ENCODE peak calls at places on chromosome 14, in eight cellular contexts. F, K, L, W, R, Q, B and A are unnamed samples.

GRCh38 chr14:55599250-55599879 is 19.4 kb downstream of the KTN1 start:
- DNase-seq in L (no peak), K (no peak), B (no peak), F (no peak), Q (peak), R (no peak), W (no peak), A (no peak)

GRCh38 chr14:75711134-75711795 is 50.2 kb downstream of the TTLL5 start:
- DNase-seq in L (no peak), K (peak), Q (no peak), F (peak), R (no peak), W (no peak), B (peak), A (no peak)

GRCh38 chr14:105248368-105249174 is at the start of gene BTBD6:
- DNase-seq in K (peak), R (peak), B (peak), F (peak), Q (peak), L (peak), W (peak), A (peak)

GRCh38 chr14:93989939-93990338 is 7.2 kb upstream of the CCDC197 start:
- DNase-seq in L (no peak), Q (no peak), W (no peak), F (no peak), B (no peak), K (no peak), R (no peak), A (no peak)

GRCh38 chr14:68946423-68946822 is 32.7 kb downstream of the ACTN1 start:
- DNase-seq in F (no peak), Q (no peak), W (no peak), L (no peak), B (no peak), R (no peak), K (no peak), A (no peak)

GRCh38 chr14:66634876-66635275 is 126.9 kb downstream of the GPHN start:
- DNase-seq in Q (no peak), K (no peak), R (no peak), L (no peak), B (no peak), W (no peak), F (peak), A (no peak)

GRCh38 chr14:103846569-103847438 is 571 bp downstream of the PPP1R13B start:
- DNase-seq in W (no peak), B (peak), Q (no peak), F (no peak), L (no peak), K (no peak), R (peak), A (no peak)

GRCh38 chr14:64501326-64502171 is 2.1 kb downstream of the ZBTB25 start:
- DNase-seq in L (no peak), W (peak), K (peak), R (no peak), Q (peak), F (peak), B (peak), A (no peak)

GRCh38 chr14:72665259-72665658 is 228.6 kb downstream of the DPF3 start:
- DNase-seq in R (no peak), Q (no peak), B (no peak), W (no peak), K (peak), L (no peak), F (peak), A (peak)

GRCh38 chr14:77043177-77043983 is 14.9 kb upstream of the IRF2BPL start:
- DNase-seq in W (peak), F (peak), L (no peak), Q (no peak), K (peak), R (no peak), B (peak), A (no peak)

GRCh38 chr14:64708148-64709004 is 4.2 kb downstream of the PLEKHG3 start:
- DNase-seq in R (no peak), K (no peak), B (peak), W (no peak), Q (no peak), F (no peak), L (no peak), A (no peak)

GRCh38 chr14:91649930-91650329 is 82.0 kb downstream of the CATSPERB start:
- DNase-seq in K (peak), W (no peak), F (peak), L (no peak), B (peak), Q (no peak), R (peak), A (no peak)

GRCh38 chr14:72894623-72895378 is 900 bp upstream of the DPF3 start:
- DNase-seq in W (no peak), L (no peak), K (no peak), Q (no peak), B (peak), R (no peak), F (no peak), A (no peak)

GRCh38 chr14:74570696-74571095 is 41.3 kb downstream of the LTBP2 start:
- DNase-seq in Q (no peak), W (no peak), F (no peak), K (no peak), L (no peak), B (no peak), R (no peak), A (no peak)

GRCh38 chr14:92014014-92014413 is 25.8 kb downstream of the TRIP11 start:
- DNase-seq in R (no peak), L (no peak), K (no peak), Q (no peak), B (no peak), F (no peak), W (no peak), A (no peak)

GRCh38 chr14:92058006-92058917 is 18.4 kb upstream of the TRIP11 start:
- DNase-seq in R (no peak), Q (no peak), F (no peak), L (no peak), W (no peak), K (no peak), B (no peak), A (no peak)

GRCh38 chr14:105442834-105443233 is 23.2 kb downstream of the MTA1 start:
- DNase-seq in F (no peak), R (no peak), L (no peak), K (no peak), Q (no peak), W (no peak), B (no peak), A (no peak)

GRCh38 chr14:87503711-87504110 is 489.3 kb downstream of the GALC start:
- DNase-seq in L (no peak), Q (no peak), F (no peak), W (no peak), R (no peak), K (no peak), B (no peak), A (no peak)

GRCh38 chr14:104770851-104771272 is 17.9 kb downstream of the SIVA1 start:
- DNase-seq in K (no peak), B (no peak), R (no peak), F (no peak), W (no peak), Q (no peak), L (no peak), A (no peak)

GRCh38 chr14:41016213-41016612 is 590.5 kb upstream of the LRFN5 start:
- DNase-seq in B (no peak), R (no peak), L (no peak), Q (no peak), K (no peak), F (no peak), W (no peak), A (no peak)

GRCh38 chr14:20632448-20632830 is 9.1 kb downstream of the OR6S1 start:
- DNase-seq in B (no peak), K (no peak), Q (no peak), L (no peak), R (no peak), F (no peak), W (no peak), A (no peak)

GRCh38 chr14:44866770-44867169 is 95.0 kb downstream of the KLHL28 start:
- DNase-seq in F (no peak), R (no peak), W (no peak), K (no peak), B (no peak), L (no peak), Q (no peak), A (no peak)

GRCh38 chr14:22448035-22448904 is 140.8 kb downstream of the DAD1 start:
- DNase-seq in F (no peak), R (no peak), L (no peak), K (no peak), B (no peak), Q (no peak), W (no peak), A (no peak)

GRCh38 chr14:35420036-35420811 is 15.7 kb upstream of the NFKBIA start:
- DNase-seq in W (no peak), Q (no peak), K (peak), R (no peak), L (no peak), F (peak), B (no peak), A (no peak)

GRCh38 chr14:53742226-53742607 is 214.4 kb downstream of the BMP4 start:
- DNase-seq in B (no peak), Q (no peak), F (no peak), W (no peak), K (no peak), L (no peak), R (no peak), A (no peak)

GRCh38 chr14:68849416-68849815 is 56.5 kb upstream of the ZFP36L1 start:
- DNase-seq in B (no peak), L (no peak), F (no peak), W (no peak), K (no peak), Q (no peak), R (no peak), A (no peak)

GRCh38 chr14:94046696-94047250 is 20.6 kb downstream of the OTUB2 start:
- DNase-seq in W (peak), B (peak), L (no peak), F (no peak), K (no peak), R (no peak), Q (no peak), A (no peak)

GRCh38 chr14:92924247-92924646 is 1.3 kb downstream of the CHGA start:
- DNase-seq in W (no peak), B (no peak), R (peak), F (no peak), Q (no peak), K (no peak), L (no peak), A (no peak)

GRCh38 chr14:59187802-59188460 is 536 bp upstream of the DAAM1 start:
- DNase-seq in F (peak), K (no peak), R (peak), Q (peak), W (peak), B (peak), L (peak), A (no peak)

GRCh38 chr14:26925876-26926584 is 328.2 kb upstream of the NOVA1 start:
- DNase-seq in W (no peak), F (no peak), L (no peak), Q (no peak), K (no peak), R (no peak), B (no peak), A (no peak)

GRCh38 chr14:99389171-99389826 is 91.4 kb downstream of the SETD3 start:
- DNase-seq in K (no peak), R (no peak), F (no peak), Q (peak), B (peak), W (no peak), L (no peak), A (no peak)

GRCh38 chr14:64736271-64737131 is 32.3 kb downstream of the PLEKHG3 start:
- DNase-seq in F (no peak), R (no peak), W (peak), Q (peak), K (no peak), L (no peak), B (no peak), A (no peak)

GRCh38 chr14:24367506-24368214 is at the start of gene NFATC4:
- DNase-seq in L (no peak), W (peak), Q (peak), R (peak), B (peak), K (peak), F (peak), A (no peak)